ENCODE peak calls at places on chromosomes 13 and 19, in four cellular contexts. U, E, O and G are unnamed samples.

GRCh38 chr13:59463023-59463422 is 700.7 kb downstream of the DIAPH3 start:
- DNase-seq in U (no peak), E (no peak), O (no peak), G (no peak)

GRCh38 chr13:110820311-110820710 is 94.6 kb downstream of the ANKRD10 start:
- DNase-seq in U (no peak), E (no peak), O (no peak), G (no peak)

GRCh38 chr19:14147797-14148605 is 11.6 kb upstream of the ASF1B start:
- DNase-seq in U (no peak), E (peak), O (no peak), G (peak)

GRCh38 chr19:29841559-29842367 is 30.0 kb downstream of the CCNE1 start:
- DNase-seq in U (peak), E (no peak), O (no peak), G (no peak)

GRCh38 chr19:48468806-48469055 is 438 bp upstream of the CYTH2 start:
- DNase-seq in U (no peak), E (no peak), O (no peak), G (no peak)

GRCh38 chr13:77528834-77529500 is 6.5 kb upstream of the SCEL start:
- DNase-seq in U (no peak), E (no peak), O (no peak), G (no peak)

GRCh38 chr13:19153782-19154450 is 27.7 kb downstream of the TUBA3C start:
- DNase-seq in U (no peak), E (no peak), O (no peak), G (no peak)

GRCh38 chr13:98274921-98275487 is 97.9 kb upstream of the RNF113B start:
- DNase-seq in U (no peak), E (no peak), O (no peak), G (no peak)

GRCh38 chr13:109381546-109382180 is 404.7 kb downstream of the IRS2 start:
- DNase-seq in U (no peak), E (no peak), O (no peak), G (no peak)

GRCh38 chr19:55437410-55437809 is 5.7 kb downstream of the SHISA7 start:
- DNase-seq in U (no peak), E (no peak), O (no peak), G (peak)

GRCh38 chr13:22735381-22735995 is 445.3 kb upstream of the SGCG start:
- DNase-seq in U (no peak), E (no peak), O (no peak), G (no peak)

GRCh38 chr13:114004416-114005205 is 30.7 kb upstream of the C13orf46 start:
- DNase-seq in U (peak), E (no peak), O (no peak), G (no peak)

GRCh38 chr19:38638461-38638860 is 9.0 kb upstream of the ACTN4 start:
- DNase-seq in U (no peak), E (no peak), O (no peak), G (no peak)

GRCh38 chr13:88000239-88000638 is 329.1 kb downstream of the SLITRK5 start:
- DNase-seq in U (no peak), E (no peak), O (no peak), G (no peak)

GRCh38 chr13:23488442-23488841 is 54.9 kb upstream of the SACS start:
- DNase-seq in U (no peak), E (no peak), O (no peak), G (no peak)

GRCh38 chr13:114131581-114132418 is 623 bp downstream of the RASA3 start:
- DNase-seq in U (peak), E (no peak), O (no peak), G (no peak)

GRCh38 chr13:63198076-63198475 is 1782.4 kb upstream of the PCDH20 start:
- DNase-seq in U (no peak), E (no peak), O (no peak), G (no peak)

GRCh38 chr19:47398707-47399106 is 20.6 kb downstream of the MEIS3 start:
- DNase-seq in U (no peak), E (no peak), O (no peak), G (no peak)

GRCh38 chr19:9128171-9128570 is 1.4 kb upstream of the OR7G3 start:
- DNase-seq in U (no peak), E (no peak), O (no peak), G (no peak)

GRCh38 chr19:2215281-2215751 is 20.8 kb downstream of the PLEKHJ1 start:
- DNase-seq in U (no peak), E (no peak), O (no peak), G (no peak)

GRCh38 chr19:32652893-32653625 is 21.9 kb downstream of the ANKRD27 start:
- DNase-seq in U (peak), E (no peak), O (no peak), G (peak)

GRCh38 chr13:105572401-105572800 is 963.1 kb downstream of the EFNB2 start:
- DNase-seq in U (no peak), E (no peak), O (no peak), G (no peak)

GRCh38 chr13:72638059-72638815 is 89.2 kb downstream of the MZT1 start:
- DNase-seq in U (no peak), E (no peak), O (no peak), G (no peak)

GRCh38 chr19:38975214-38975860 is at the start of gene FBXO17:
- DNase-seq in U (peak), E (peak), O (no peak), G (no peak)

GRCh38 chr13:109712187-109712601 is 74.2 kb downstream of the IRS2 start:
- DNase-seq in U (no peak), E (no peak), O (no peak), G (no peak)

GRCh38 chr19:29812881-29813275 is 1.1 kb downstream of the CCNE1 start:
- DNase-seq in U (peak), E (no peak), O (no peak), G (no peak)

GRCh38 chr19:13024126-13024957 is 29.1 kb downstream of the NFIX start:
- DNase-seq in U (no peak), E (no peak), O (no peak), G (no peak)

GRCh38 chr19:33811736-33812387 is 15.2 kb downstream of the KCTD15 start:
- DNase-seq in U (peak), E (no peak), O (no peak), G (no peak)

GRCh38 chr13:72726721-72727416 is 560 bp downstream of the MZT1 start:
- DNase-seq in U (peak), E (peak), O (peak), G (peak)

GRCh38 chr19:35851213-35852028 is 883 bp downstream of the NPHS1 start:
- DNase-seq in U (no peak), E (no peak), O (no peak), G (no peak)

GRCh38 chr13:93079294-93079693 is 147.3 kb upstream of the GPC6 start:
- DNase-seq in U (no peak), E (no peak), O (no peak), G (no peak)

GRCh38 chr19:33788676-33789075 is 8.0 kb upstream of the KCTD15 start:
- DNase-seq in U (no peak), E (no peak), O (no peak), G (no peak)

GRCh38 chr13:33290421-33290965 is 4.9 kb upstream of the STARD13 start:
- DNase-seq in U (no peak), E (no peak), O (no peak), G (no peak)

GRCh38 chr19:7366701-7367420 is 18.1 kb downstream of the ARHGEF18 start:
- DNase-seq in U (no peak), E (no peak), O (no peak), G (no peak)

GRCh38 chr19:58571575-58571947 is 1.6 kb downstream of the MZF1 start:
- DNase-seq in U (no peak), E (no peak), O (no peak), G (peak)

GRCh38 chr13:70668293-70668692 is 560.0 kb upstream of the KLHL1 start:
- DNase-seq in U (no peak), E (no peak), O (no peak), G (no peak)

GRCh38 chr19:43934985-43935708 is at the start of gene ZNF45:
- DNase-seq in U (peak), E (peak), O (peak), G (peak)

GRCh38 chr13:52646967-52647366 is 4.7 kb downstream of the HNRNPA1L2 start:
- DNase-seq in U (no peak), E (no peak), O (no peak), G (no peak)

GRCh38 chr13:52652980-52653303 is 306 bp downstream of the SUGT1 start:
- DNase-seq in U (peak), E (no peak), O (no peak), G (no peak)

GRCh38 chr13:52650731-52651130 is 1.9 kb upstream of the SUGT1 start:
- DNase-seq in U (no peak), E (no peak), O (no peak), G (no peak)

GRCh38 chr13:52651880-52652169 is 811 bp upstream of the SUGT1 start:
- DNase-seq in U (no peak), E (no peak), O (no peak), G (no peak)

DNA sequence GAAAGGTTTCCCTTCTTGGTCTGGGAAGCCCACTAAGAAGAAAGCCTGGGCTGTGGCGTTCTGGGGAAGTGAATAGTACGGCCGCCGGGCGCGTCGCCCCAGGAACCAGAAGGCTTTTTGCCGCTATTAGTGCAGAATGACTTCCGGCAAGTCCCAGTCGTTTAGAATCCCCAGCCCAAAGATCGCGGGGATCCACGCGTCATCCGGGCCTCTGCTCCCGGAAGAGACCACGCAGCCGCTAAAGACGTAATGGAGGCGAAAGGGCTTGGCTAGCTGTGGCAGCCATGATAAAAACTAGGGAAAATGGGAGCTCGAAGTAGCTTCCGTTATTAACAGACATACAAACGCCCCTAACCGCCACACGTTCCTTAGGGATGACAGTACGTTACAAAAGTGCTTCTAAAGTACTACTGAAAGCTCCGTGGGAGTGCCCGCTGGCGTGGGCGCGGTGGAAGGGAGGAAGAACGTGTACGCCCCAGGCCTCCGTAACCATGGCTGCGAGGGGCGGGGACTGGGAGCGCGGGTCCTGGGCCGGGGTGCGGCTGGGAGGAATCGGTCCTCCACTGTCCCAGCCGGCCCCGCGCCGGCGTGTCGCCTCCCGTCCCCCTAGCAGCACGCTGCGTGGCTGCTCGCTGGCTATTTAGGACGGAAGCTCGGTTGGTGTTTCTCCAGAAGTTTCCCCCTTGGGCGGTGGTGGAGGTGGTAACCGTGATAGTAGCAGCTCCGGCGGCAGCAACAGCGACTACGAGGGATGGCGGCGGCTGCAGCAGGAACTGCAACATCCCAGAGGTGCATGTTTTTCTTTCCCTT is at the start of gene SUGT1:
- DNase-seq in U (peak), E (peak), O (peak), G (peak)
- TF ChIP-seq POLR2A in U (peak), E (no peak), O (peak), G (no peak)

DNA sequence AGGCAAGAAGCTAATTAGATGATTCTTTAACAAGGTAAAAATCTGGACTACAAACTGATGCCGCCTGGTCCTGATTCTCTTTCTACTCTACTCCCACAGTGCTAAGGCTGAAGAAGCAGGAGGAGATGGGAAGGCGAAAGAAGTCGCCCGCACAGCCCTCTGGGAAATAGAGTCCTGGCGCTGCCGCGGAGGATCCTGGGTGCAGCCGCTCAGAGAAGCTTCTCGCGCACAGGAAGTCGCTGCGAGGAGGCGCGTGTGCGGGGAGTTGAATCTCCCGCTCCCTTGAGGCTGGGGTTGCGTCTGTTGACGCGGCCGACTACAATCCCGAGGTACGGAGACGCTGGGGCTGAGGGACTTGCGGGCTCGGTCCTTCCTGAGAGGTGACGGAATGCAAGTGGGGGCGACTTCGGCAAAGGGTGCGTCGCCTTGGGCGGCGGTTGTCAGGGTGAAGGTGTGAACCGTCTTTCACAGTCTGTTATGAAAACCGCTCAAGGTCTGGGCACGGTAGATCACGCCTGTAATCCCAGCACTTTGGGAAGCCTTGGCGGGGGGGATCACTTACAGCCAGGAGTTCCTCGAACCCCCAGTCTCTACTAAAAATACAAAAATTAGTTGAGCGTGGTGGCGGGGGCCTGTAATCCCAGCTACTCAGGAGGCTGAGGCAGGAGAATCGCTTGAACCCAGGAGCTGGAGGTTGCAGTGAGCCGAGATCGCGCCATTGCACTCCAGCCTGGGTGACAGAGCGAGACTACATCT is at the start of gene ZNF473:
- DNase-seq in U (peak), E (peak), O (peak), G (peak)
- TF ChIP-seq POLR2A in U (peak), E (no peak), O (peak), G (peak)

GRCh38 chr13:29849731-29850212 is 645 bp downstream of the UBL3 start:
- DNase-seq in U (peak), E (peak), O (no peak), G (peak)

GRCh38 chr13:29852464-29853054 is 2.1 kb upstream of the UBL3 start:
- DNase-seq in U (no peak), E (no peak), O (no peak), G (no peak)

GRCh38 chr13:29853131-29853530 is 2.7 kb upstream of the UBL3 start:
- DNase-seq in U (no peak), E (no peak), O (no peak), G (no peak)

GRCh38 chr13:29849071-29849541 is 1.3 kb downstream of the UBL3 start:
- DNase-seq in U (no peak), E (peak), O (no peak), G (no peak)

DNA sequence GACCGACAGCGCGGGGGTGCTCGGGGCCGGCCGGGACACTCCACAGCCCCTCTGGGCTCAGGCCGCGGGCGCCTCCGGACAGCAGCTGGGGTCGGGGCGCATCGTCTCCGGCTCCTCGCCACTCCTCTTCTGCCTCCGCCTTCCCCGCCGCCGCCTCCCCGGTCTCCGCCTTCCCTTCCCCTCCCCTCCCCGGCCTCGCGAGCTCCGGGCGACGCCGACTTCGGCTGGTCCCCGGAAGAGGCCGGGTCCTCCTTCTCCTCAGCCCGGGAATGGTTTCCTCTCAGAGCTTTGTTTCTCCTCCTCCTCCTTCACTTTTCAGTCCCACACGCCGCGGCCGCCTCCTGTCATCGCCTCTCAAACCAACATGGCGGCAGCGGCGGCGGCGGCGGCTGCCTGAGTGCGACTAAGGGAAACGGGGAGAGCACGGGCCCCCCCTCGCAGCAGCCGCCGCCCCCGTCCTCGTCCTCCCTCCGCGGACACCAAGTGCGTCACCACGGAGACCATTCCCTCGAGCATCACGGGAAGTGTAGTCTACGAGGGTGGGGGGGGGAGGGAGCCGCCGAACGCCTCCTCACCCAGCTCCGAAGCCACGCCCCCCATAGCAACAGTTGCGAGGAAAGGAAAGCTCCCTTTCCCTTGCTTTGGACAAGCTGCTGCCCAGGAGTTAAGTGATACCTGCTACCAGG is at the start of gene UBL3:
- DNase-seq in U (peak), E (peak), O (peak), G (peak)
- TF ChIP-seq POLR2A in U (peak), E (no peak), O (peak), G (peak)

GRCh38 chr19:4815426-4816387 is 15.8 kb downstream of the TICAM1 start:
- DNase-seq in U (peak), E (peak), O (peak), G (peak)

GRCh38 chr19:4817467-4818277 is 13.8 kb downstream of the TICAM1 start:
- DNase-seq in U (no peak), E (no peak), O (no peak), G (no peak)

GRCh38 chr19:4811328-4812131 is 20.0 kb downstream of the TICAM1 start:
- DNase-seq in U (peak), E (peak), O (no peak), G (peak)

GRCh38 chr19:4816388-4817165 is 14.9 kb downstream of the TICAM1 start:
- DNase-seq in U (no peak), E (no peak), O (no peak), G (peak)

DNA sequence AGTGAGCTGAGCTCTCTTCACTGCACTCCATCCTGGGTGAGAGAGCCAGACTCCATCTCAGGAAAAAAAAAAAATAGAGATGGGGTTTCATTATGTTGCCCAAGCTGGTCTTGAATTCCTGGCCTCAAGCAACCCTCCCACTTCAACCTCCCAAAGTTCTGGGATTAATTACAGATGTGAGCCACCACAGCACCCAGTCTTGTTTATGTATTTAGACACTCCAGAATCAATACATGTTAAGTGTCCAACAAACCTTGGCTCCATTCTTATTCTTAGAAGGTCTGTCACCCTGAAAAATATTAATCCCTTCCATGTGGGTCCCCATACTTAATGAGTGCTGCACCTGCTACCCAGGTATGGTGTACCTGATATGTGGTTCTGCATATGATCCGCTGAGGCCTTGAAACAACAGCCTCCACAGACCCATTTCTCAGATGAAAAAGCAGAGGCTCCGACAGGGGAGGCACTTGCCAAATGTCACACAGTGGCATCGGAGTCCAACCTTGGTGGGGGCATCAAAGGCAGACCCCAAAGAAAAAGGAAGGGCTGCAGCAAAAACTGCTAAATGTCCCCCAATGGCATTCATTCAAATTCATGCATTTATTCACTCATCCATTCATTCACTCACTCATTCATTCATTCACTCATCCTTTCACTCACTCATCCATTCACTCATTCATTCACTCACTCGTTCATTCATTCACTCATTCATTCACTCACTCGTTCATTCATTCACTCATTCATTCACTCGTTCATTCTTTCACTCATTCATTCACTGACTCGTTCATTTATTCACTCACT is 16.7 kb downstream of the TICAM1 start:
- DNase-seq in U (no peak), E (no peak), O (no peak), G (no peak)
- TF ChIP-seq POLR2A in U (no peak), E (no peak), O (no peak), G (no peak)

DNA sequence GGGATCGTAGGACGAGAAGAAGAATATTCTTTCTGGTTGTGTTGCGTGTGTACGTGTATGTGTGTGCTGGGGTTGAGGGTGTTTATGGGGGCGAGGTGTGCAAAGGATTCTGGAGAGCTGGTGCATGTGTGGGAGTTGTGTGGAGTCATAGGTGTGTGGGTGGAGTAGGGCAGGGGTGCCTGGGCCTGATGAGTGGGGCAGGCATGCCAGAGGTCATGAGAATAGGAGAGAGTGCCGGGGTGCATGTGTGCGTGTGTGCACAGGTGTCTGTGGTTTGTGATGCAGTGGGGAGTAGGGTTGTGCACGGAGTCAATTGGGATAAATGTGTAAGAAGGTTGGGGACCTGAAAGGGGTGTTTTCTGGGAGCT is 649 bp downstream of the TMEM91 start:
- DNase-seq in U (no peak), E (no peak), O (no peak), G (no peak)
- TF ChIP-seq POLR2A in U (no peak), E (no peak), O (no peak), G (no peak)

GRCh38 chr13:50127017-50127725 is 111.9 kb downstream of the KCNRG start:
- DNase-seq in U (peak), E (peak), O (no peak), G (peak)

GRCh38 chr13:50124536-50125305 is 109.5 kb downstream of the KCNRG start:
- DNase-seq in U (peak), E (peak), O (no peak), G (peak)

GRCh38 chr13:50126378-50127016 is 111.3 kb downstream of the KCNRG start:
- DNase-seq in U (no peak), E (no peak), O (no peak), G (peak)

GRCh38 chr13:50125306-50125555 is 110.0 kb downstream of the KCNRG start:
- DNase-seq in U (no peak), E (no peak), O (no peak), G (no peak)

GRCh38 chr13:50125556-50126377 is 110.5 kb downstream of the KCNRG start:
- DNase-seq in U (peak), E (peak), O (peak), G (peak)
- TF ChIP-seq POLR2A in U (peak), E (no peak), O (peak), G (peak)